ENCODE peak calls at places on chromosomes 5 and 9, in seven cellular contexts. E is fibroblast of pulmonary artery, J is OCI-LY7, Q is endodermal cell, Y is HFF-Myc, F is cardiac muscle cell, I is foreskin keratinocyte. O is an unnamed sample.

GRCh38 chr9:133428579-133429215 is 6.5 kb downstream of the ADAMTS13 start:
- DNase-seq in E (no peak), J (no peak), Q (peak; percentile 86), Y (no peak), F (peak; percentile 76), I (no peak), O (no peak)

GRCh38 chr5:33316773-33317172 is 124.0 kb upstream of the TARS1 start:
- DNase-seq in E (no peak), J (no peak), Q (no peak), Y (no peak), F (no peak), I (no peak), O (no peak)

GRCh38 chr5:111668713-111669112 is 88.3 kb downstream of the NREP start:
- DNase-seq in E (no peak), J (no peak), Q (no peak), Y (no peak), F (no peak), I (peak; percentile 82), O (no peak)

GRCh38 chr5:57209316-57210040 is 35.6 kb downstream of the GPBP1 start:
- DNase-seq in E (peak; percentile 23), J (no peak), Q (no peak), Y (no peak), F (no peak), I (peak; percentile 67), O (no peak)

GRCh38 chr5:109126481-109126880 is 283.3 kb downstream of the PJA2 start:
- DNase-seq in E (no peak), J (no peak), Q (no peak), Y (no peak), F (no peak), I (no peak), O (no peak)

GRCh38 chr5:51397996-51398395 is 14.7 kb downstream of the ISL1 start:
- DNase-seq in E (no peak), J (no peak), Q (peak; percentile 89), Y (no peak), F (peak; percentile 78), I (no peak), O (no peak)

GRCh38 chr5:102927007-102927406 is 171.9 kb downstream of the PAM start:
- DNase-seq in E (no peak), J (no peak), Q (no peak), Y (no peak), F (no peak), I (no peak), O (no peak)

GRCh38 chr5:10409504-10409903 is 32.2 kb upstream of the ROPN1L start:
- DNase-seq in E (no peak), J (no peak), Q (no peak), Y (no peak), F (no peak), I (no peak), O (no peak)

GRCh38 chr9:81430727-81431126 is 258.6 kb downstream of the TLE1 start:
- DNase-seq in E (no peak), J (no peak), Q (no peak), Y (no peak), F (no peak), I (no peak), O (no peak)

GRCh38 chr5:122153774-122154173 is 24.4 kb downstream of the ZNF474 start:
- DNase-seq in E (no peak), J (no peak), Q (no peak), Y (no peak), F (no peak), I (no peak), O (no peak)

GRCh38 chr5:36722913-36723312 is 116.5 kb downstream of the SLC1A3 start:
- DNase-seq in E (no peak), J (no peak), Q (no peak), Y (no peak), F (no peak), I (no peak), O (no peak)

GRCh38 chr5:140190868-140191209 is 15.9 kb downstream of the CYSTM1 start:
- DNase-seq in E (no peak), J (no peak), Q (no peak), Y (no peak), F (no peak), I (no peak), O (no peak)

GRCh38 chr9:131119600-131119999 is 5.8 kb upstream of the NUP214 start:
- DNase-seq in E (no peak), J (no peak), Q (no peak), Y (no peak), F (no peak), I (no peak), O (no peak)

GRCh38 chr9:131117111-131117761 is 8.2 kb upstream of the NUP214 start:
- DNase-seq in E (peak; percentile 23), J (no peak), Q (no peak), Y (no peak), F (no peak), I (no peak), O (no peak)

GRCh38 chr9:131120620-131121228 is 4.7 kb upstream of the NUP214 start:
- DNase-seq in E (no peak), J (no peak), Q (no peak), Y (no peak), F (no peak), I (no peak), O (no peak)

GRCh38 chr9:131116281-131117101 is 8.9 kb upstream of the NUP214 start:
- DNase-seq in E (peak; percentile 32), J (no peak), Q (no peak), Y (no peak), F (no peak), I (no peak), O (no peak)

GRCh38 chr9:131117762-131118145 is 7.6 kb upstream of the NUP214 start:
- DNase-seq in E (no peak), J (no peak), Q (no peak), Y (no peak), F (no peak), I (no peak), O (no peak)
- TF ChIP-seq CTCF in E (no peak), J (no peak), Q (no peak), Y (no peak), F (no peak), I (no peak), O (no peak)

DNA sequence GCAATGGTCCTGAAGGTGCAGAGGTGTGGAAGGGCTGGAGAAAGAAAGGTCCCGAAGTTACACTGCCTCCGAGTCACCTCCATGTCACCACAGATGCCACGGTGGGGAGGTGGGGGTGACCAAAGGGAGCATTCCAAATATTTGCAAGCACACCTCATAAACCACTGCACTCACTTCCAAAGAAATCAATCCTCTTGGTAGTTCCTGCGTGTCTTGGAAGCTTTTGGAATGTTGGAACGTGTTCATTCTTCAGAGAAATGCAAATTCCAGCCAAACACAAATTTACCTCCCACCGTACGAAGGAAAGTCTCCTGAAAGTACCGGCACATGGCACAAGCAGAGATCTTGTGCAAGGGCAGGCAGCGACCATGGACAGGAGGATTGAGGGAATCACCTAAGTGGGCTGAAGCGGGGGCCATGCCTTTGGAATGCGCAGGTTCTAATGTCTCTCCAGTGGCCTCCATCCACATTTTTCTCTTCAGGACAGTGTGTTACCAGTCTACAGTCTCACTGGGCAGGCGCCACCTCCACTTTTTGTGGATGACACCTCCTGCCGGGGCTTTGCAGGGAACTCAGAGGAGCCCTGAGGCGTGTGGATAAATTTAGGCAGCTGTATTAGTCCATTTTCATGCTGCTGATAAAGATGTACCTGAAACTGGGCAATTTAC is 54.0 kb downstream of the NSUN2 start:
- DNase-seq in E (no peak), J (no peak), Q (no peak), Y (no peak), F (no peak), I (no peak), O (no peak)
- TF ChIP-seq CTCF in E (no peak), J (no peak), Q (no peak), Y (no peak), F (no peak), I (no peak), O (no peak)

GRCh38 chr9:908806-909205 is 67.3 kb downstream of the DMRT1 start:
- DNase-seq in E (no peak), J (no peak), Q (peak; percentile 71), Y (no peak), F (no peak), I (no peak), O (no peak)

GRCh38 chr9:912776-913175 is 63.7 kb upstream of the DMRT3 start:
- DNase-seq in E (no peak), J (no peak), Q (no peak), Y (no peak), F (no peak), I (no peak), O (no peak)

DNA sequence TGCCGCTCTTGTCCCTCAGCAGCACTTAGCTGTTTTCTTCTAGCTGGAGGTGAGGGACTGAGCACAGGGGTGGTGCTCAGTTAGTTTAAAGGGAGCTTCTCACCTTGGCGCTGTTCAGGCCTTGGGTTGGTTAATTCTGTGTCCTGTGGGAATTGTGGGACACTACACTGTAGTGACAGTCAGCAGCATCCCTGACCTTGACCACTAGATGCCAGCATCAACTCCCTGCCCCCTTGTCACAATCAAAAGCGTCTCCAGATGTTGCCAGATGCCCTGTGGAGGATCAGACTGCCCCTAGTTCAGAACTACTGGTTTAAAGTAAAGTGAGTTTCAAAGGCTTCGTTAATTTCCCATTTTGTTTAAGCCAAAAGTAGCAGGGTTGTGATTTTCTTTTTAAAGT is 65.5 kb upstream of the DMRT3 start:
- DNase-seq in E (no peak), J (peak; percentile 18), Q (peak; percentile 80), Y (no peak), F (peak; percentile 25), I (no peak), O (no peak)
- TF ChIP-seq CTCF in E (no peak), J (peak; percentile 48), Q (peak; percentile 73), Y (no peak), F (no peak), I (no peak), O (peak; percentile 13)

GRCh38 chr9:97437151-97437550 is 25.3 kb downstream of the TDRD7 start:
- DNase-seq in E (no peak), J (no peak), Q (no peak), Y (no peak), F (no peak), I (no peak), O (no peak)

GRCh38 chr9:97441729-97442128 is 29.8 kb downstream of the TDRD7 start:
- DNase-seq in E (peak; percentile 38), J (no peak), Q (no peak), Y (no peak), F (no peak), I (peak; percentile 47), O (no peak)

GRCh38 chr9:97438666-97439065 is 26.8 kb downstream of the TDRD7 start:
- DNase-seq in E (peak; percentile 58), J (no peak), Q (no peak), Y (no peak), F (no peak), I (no peak), O (no peak)

GRCh38 chr9:97445119-97445701 is 33.3 kb downstream of the TDRD7 start:
- DNase-seq in E (no peak), J (no peak), Q (no peak), Y (no peak), F (no peak), I (peak; percentile 11), O (no peak)

GRCh38 chr9:97440160-97440559 is 28.3 kb downstream of the TDRD7 start:
- DNase-seq in E (no peak), J (no peak), Q (no peak), Y (no peak), F (no peak), I (no peak), O (no peak)
- TF ChIP-seq CTCF in E (no peak), J (no peak), Q (peak; percentile 54), Y (no peak), F (no peak), I (no peak), O (no peak)

O was measured in GM12864.